ENCODE peak calls at places on chromosomes 1 and 21, in five cellular contexts. Y is fibroblast of pulmonary artery, U is prostate gland, J is pancreas, G is cardiac muscle cell. Q is an unnamed sample.

GRCh38 chr1:161069731-161070270 is at the start of gene ARHGAP30:
- DNase-seq in Y (no peak), U (no peak), J (no peak), G (no peak), Q (no peak)

GRCh38 chr1:243234978-243235657 is 20.0 kb downstream of the CEP170 start:
- DNase-seq in Y (peak), U (no peak), J (no peak), G (no peak), Q (peak)

GRCh38 chr1:9108056-9108665 is 20.7 kb downstream of the GPR157 start:
- DNase-seq in Y (no peak), U (no peak), J (no peak), G (no peak), Q (no peak)

GRCh38 chr1:179586107-179586823 is 5.4 kb upstream of the TDRD5 start:
- DNase-seq in Y (peak), U (peak), J (peak), G (peak), Q (peak)

GRCh38 chr1:96966536-96967138 is 245.1 kb downstream of the PTBP2 start:
- DNase-seq in Y (peak), U (peak), J (peak), G (peak), Q (peak)

GRCh38 chr1:156194300-156194652 is 372 bp downstream of the SLC25A44 start:
- DNase-seq in Y (no peak), U (no peak), J (no peak), G (no peak), Q (no peak)

GRCh38 chr1:4089421-4090175 is 189.5 kb upstream of the C1orf174 start:
- DNase-seq in Y (no peak), U (no peak), J (no peak), G (no peak), Q (no peak)

GRCh38 chr1:18970762-18971161 is 14.3 kb upstream of the IFFO2 start:
- DNase-seq in Y (no peak), U (no peak), J (no peak), G (no peak), Q (no peak)

GRCh38 chr21:41377715-41378114 is 15.9 kb downstream of the MX2 start:
- DNase-seq in Y (no peak), U (no peak), J (no peak), G (no peak), Q (no peak)

DNA sequence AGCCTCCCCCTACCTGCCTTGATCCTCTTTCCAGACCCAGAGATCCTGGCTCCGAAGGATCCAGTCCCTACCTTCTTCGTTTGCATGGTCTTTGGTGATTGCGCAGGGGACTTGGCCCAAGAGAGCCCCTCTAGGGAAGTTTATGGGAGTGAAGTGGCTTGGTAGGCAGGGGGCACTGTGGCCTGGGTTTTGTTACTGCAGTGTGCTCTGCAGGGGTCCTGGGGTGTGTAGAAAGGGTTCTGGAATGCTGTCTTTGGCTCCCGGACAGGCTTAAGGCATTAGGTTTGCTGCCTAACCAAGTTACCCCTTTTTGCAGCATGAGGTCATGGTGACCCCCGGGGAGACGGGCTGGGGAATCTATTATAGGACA is 3.8 kb downstream of the ATP8B2 start:
- DNase-seq in Y (no peak), U (no peak), J (no peak), G (peak), Q (peak)
- TF ChIP-seq CTCF in Y (no peak), U (no peak), J (no peak), G (peak), Q (peak)

DNA sequence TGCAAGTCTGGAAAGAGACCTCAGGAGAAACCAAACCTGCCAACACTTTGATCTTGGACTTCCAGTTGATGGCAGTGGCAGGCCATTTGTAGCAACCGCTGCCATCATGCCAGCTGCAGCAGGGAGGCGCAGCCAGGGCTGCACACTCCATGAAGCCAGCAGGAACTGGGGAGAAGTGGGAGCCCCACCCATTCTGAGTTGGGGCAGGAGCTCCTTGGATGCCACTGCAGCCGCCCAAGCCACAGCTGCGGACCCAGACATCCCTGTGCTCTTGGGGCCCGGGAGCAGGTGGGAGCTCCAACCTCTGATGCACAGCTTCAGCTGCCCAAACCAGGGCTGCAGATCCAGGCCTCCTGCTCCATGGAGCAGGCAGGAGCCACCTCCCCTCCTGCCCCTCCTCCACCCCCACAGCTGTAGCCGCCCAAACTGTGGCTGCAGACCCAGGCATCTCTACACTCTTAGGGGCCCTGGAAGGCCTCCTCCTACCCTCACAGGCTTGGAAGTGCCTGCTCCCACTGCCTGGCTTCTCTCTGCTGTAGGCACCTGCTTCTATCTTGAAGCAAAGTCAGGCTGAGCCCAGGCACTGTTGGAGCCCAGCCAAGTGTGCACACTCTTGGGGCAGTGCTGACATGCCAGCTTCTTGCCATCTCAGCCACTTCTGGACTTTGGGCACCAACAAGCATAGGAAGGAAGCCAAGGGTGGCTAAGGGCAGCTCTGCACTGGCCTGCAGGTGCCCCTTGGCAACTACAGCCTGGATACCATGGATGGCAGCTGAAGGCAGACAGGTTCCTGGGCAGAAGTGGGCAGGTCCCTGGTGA is 20.0 kb upstream of the DISP1 start:
- DNase-seq in Y (no peak), U (no peak), J (peak), G (no peak), Q (no peak)
- TF ChIP-seq CTCF in Y (peak), U (no peak), J (no peak), G (no peak), Q (peak)

DNA sequence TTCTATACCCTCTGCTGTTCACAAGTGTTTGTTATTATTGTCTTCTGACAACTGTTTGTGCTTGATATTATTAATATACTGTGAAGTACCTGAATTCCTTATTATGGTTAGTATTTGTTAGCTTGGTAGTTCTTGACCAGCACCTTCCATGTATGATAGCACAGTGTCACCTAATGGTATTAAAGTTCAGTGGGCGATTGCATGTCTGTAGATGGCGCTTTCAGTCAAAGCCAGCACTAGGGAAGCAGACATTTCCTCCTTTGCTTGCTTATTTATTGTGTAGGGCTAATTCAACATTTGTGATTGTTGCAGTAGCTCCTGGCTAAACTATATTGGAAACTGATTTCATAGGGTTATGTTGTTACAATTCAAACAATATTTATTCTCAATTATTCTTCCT is 218.0 kb downstream of the ZP4 start:
- DNase-seq in Y (no peak), U (no peak), J (no peak), G (no peak), Q (no peak)
- TF ChIP-seq CTCF in Y (no peak), U (no peak), J (no peak), G (peak), Q (no peak)

GRCh38 chr1:43913051-43913501 is 20.5 kb upstream of the ARTN start:
- DNase-seq in Y (no peak), U (no peak), J (no peak), G (no peak), Q (no peak)

GRCh38 chr1:43908226-43908625 is 25.4 kb upstream of the ARTN start:
- DNase-seq in Y (no peak), U (no peak), J (no peak), G (no peak), Q (no peak)

GRCh38 chr1:43912607-43913006 is 21.0 kb upstream of the ARTN start:
- DNase-seq in Y (peak), U (peak), J (no peak), G (peak), Q (peak)

GRCh38 chr1:43908858-43909257 is 24.7 kb upstream of the ARTN start:
- DNase-seq in Y (no peak), U (no peak), J (no peak), G (no peak), Q (no peak)

GRCh38 chr1:43910359-43910758 is 23.2 kb upstream of the ARTN start:
- DNase-seq in Y (no peak), U (no peak), J (no peak), G (no peak), Q (no peak)
- TF ChIP-seq CTCF in Y (no peak), U (no peak), J (no peak), G (no peak), Q (no peak)

DNA sequence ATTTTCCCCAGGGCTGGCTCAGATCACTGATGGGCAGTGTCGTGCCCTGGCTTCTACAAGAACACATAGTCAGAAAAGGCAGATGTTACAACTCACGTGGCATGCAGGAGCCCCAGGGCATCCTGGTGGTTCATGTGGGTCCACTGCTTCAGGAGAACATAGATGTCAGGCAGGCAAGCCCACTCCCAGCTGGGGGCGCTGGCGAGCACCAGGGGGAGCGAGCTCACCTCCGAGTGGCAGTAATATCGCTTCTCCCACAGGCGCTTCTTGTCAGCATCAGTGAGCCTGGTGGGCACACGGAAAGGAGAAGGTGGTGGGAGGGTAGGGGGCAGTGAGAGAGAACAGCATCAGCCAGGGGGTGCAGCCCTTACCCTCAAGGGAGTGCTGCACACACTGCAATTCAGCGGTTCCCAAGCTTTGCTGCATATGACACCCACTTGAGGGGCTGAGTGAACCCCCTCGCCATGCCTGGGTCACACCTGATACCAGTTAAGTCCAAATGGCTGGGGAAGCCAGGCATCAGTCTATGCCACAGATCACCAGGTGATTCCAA is 34.3 kb upstream of the PPP1R15B start:
- DNase-seq in Y (no peak), U (no peak), J (peak), G (peak), Q (no peak)
- TF ChIP-seq CTCF in Y (peak), U (no peak), J (no peak), G (peak), Q (peak)

Q was measured in astrocyte of the spinal cord.